ENCODE peak calls at places on chromosomes 5 and 9, in seven cellular contexts. A is heart left ventricle, Y is GM19239, O is foreskin keratinocyte, I is ACHN, X is left colon, P is AG08396. F is an unnamed sample.

GRCh38 chr5:167820266-167820988 is 471.0 kb upstream of the WWC1 start:
- DNase-seq in A (no peak), Y (no peak), O (peak; percentile 82), I (no peak), X (no peak), P (no peak), F (no peak)

GRCh38 chr9:117696141-117696540 is 8.1 kb upstream of the TLR4 start:
- DNase-seq in A (no peak), Y (no peak), O (no peak), I (no peak), X (no peak), P (no peak), F (no peak)

GRCh38 chr5:89315194-89315593 is 432.2 kb upstream of the MEF2C start:
- DNase-seq in A (no peak), Y (no peak), O (no peak), I (no peak), X (peak; percentile 17), P (peak; percentile 5), F (no peak)

GRCh38 chr9:15501179-15501578 is 9.6 kb downstream of the PSIP1 start:
- DNase-seq in A (no peak), Y (no peak), O (no peak), I (peak; percentile 18), X (no peak), P (no peak), F (no peak)

GRCh38 chr5:42951169-42951846 is 88.8 kb downstream of the ANXA2R start:
- DNase-seq in A (peak; percentile 76), Y (peak; percentile 26), O (no peak), I (no peak), X (peak; percentile 62), P (no peak), F (peak; percentile 57)

GRCh38 chr5:26326153-26326759 is 712.1 kb downstream of the CDH9 start:
- DNase-seq in A (peak; percentile 27), Y (no peak), O (no peak), I (no peak), X (no peak), P (no peak), F (no peak)

GRCh38 chr9:134653259-134654009 is 11.8 kb downstream of the COL5A1 start:
- DNase-seq in A (peak; percentile 54), Y (no peak), O (no peak), I (no peak), X (no peak), P (no peak), F (no peak)

GRCh38 chr5:61342066-61342465 is 10.0 kb downstream of the ZSWIM6 start:
- DNase-seq in A (no peak), Y (no peak), O (peak; percentile 50), I (peak; percentile 48), X (no peak), P (no peak), F (no peak)

GRCh38 chr9:91361294-91362201 is at the start of gene AUH:
- DNase-seq in A (peak; percentile 95), Y (peak; percentile 86), O (no peak), I (peak; percentile 77), X (peak; percentile 91), P (peak; percentile 98), F (peak; percentile 76)

GRCh38 chr5:100777680-100778281 is 125.3 kb downstream of the ST8SIA4 start:
- DNase-seq in A (no peak), Y (no peak), O (peak; percentile 46), I (peak; percentile 45), X (peak; percentile 41), P (peak; percentile 62), F (no peak)

GRCh38 chr9:126233913-126234525 is 92.6 kb upstream of the MVB12B start:
- DNase-seq in A (no peak), Y (no peak), O (no peak), I (no peak), X (no peak), P (no peak), F (no peak)

GRCh38 chr9:136762915-136763648 is 1.2 kb downstream of the LCN15 start:
- DNase-seq in A (peak; percentile 76), Y (no peak), O (no peak), I (no peak), X (peak; percentile 63), P (no peak), F (no peak)

GRCh38 chr9:96844040-96844439 is 10.3 kb downstream of the ZNF782 start:
- DNase-seq in A (no peak), Y (no peak), O (no peak), I (no peak), X (no peak), P (no peak), F (no peak)

GRCh38 chr9:2126331-2126789 is 111.2 kb downstream of the SMARCA2 start:
- DNase-seq in A (no peak), Y (no peak), O (no peak), I (no peak), X (no peak), P (no peak), F (no peak)

GRCh38 chr5:79189439-79190234 is 46.3 kb upstream of the JMY start:
- DNase-seq in A (no peak), Y (no peak), O (no peak), I (no peak), X (no peak), P (no peak), F (no peak)

F was measured in CD8-positive, alpha-beta T cell.